ENCODE peak calls at places on chromosomes 1 and 21, in eight cellular contexts. S, F, J, U, I, E, H and Y are unnamed samples.
A peak's percentile ranks its signal among the peaks of the same experiment; 100 is the strongest.

GRCh38 chr1:168698453-168698852 is 30.6 kb downstream of the DPT start:
- DNase-seq in I (no peak), U (no peak), J (no peak), F (no peak), S (no peak), H (no peak), E (no peak), Y (no peak)

GRCh38 chr1:173043253-173043652 is 7.5 kb downstream of the TNFSF18 start:
- DNase-seq in U (no peak), J (no peak), S (no peak), E (no peak), H (no peak), I (no peak), F (no peak), Y (no peak)

GRCh38 chr1:244272471-244273261 is 179.0 kb downstream of the ADSS2 start:
- DNase-seq in J (peak; percentile 71), E (peak; percentile 88), U (peak; percentile 70), S (peak; percentile 57), F (peak; percentile 71), I (peak; percentile 79), H (peak; percentile 79), Y (peak; percentile 70)

GRCh38 chr21:26162081-26162480 is 8.5 kb downstream of the APP start:
- DNase-seq in H (no peak), J (no peak), U (no peak), I (no peak), F (no peak), E (no peak), S (no peak), Y (no peak)

GRCh38 chr1:234683127-234683855 is 73.3 kb upstream of the IRF2BP2 start:
- DNase-seq in S (no peak), H (no peak), F (no peak), I (no peak), E (no peak), J (no peak), U (peak; percentile 14), Y (no peak)

GRCh38 chr1:173508541-173508940 is 31.4 kb downstream of the PRDX6 start:
- DNase-seq in F (no peak), J (no peak), U (no peak), E (no peak), S (no peak), I (no peak), H (no peak), Y (no peak)

GRCh38 chr1:167472729-167473529 is 45.4 kb downstream of the CD247 start:
- DNase-seq in H (no peak), U (no peak), J (no peak), E (no peak), S (no peak), I (no peak), F (no peak), Y (no peak)

GRCh38 chr1:3066826-3067225 is 2.2 kb upstream of the PRDM16 start:
- DNase-seq in S (peak; percentile 13), J (no peak), E (no peak), I (peak; percentile 26), U (no peak), F (no peak), H (no peak), Y (no peak)

GRCh38 chr1:225911207-225912130 is 12.6 kb downstream of the PYCR2 start:
- DNase-seq in S (peak; percentile 69), U (peak; percentile 57), E (peak; percentile 61), I (peak; percentile 82), F (no peak), J (peak; percentile 54), H (peak; percentile 61), Y (peak; percentile 71)

GRCh38 chr1:221157026-221157761 is 278.0 kb downstream of the HLX start:
- DNase-seq in J (no peak), H (no peak), U (no peak), S (no peak), I (no peak), E (no peak), F (no peak), Y (no peak)

GRCh38 chr1:84724128-84724860 is 34.0 kb upstream of the SSX2IP start:
- DNase-seq in S (no peak), E (no peak), U (no peak), I (no peak), F (no peak), H (no peak), J (no peak), Y (no peak)

GRCh38 chr1:3471356-3472087 is 17.1 kb downstream of the ARHGEF16 start:
- DNase-seq in U (no peak), J (no peak), H (peak; percentile 74), E (peak; percentile 93), S (peak; percentile 62), F (no peak), I (no peak), Y (no peak)

GRCh38 chr1:79777481-79778219 is 771.1 kb upstream of the ADGRL4 start:
- DNase-seq in I (no peak), E (no peak), S (no peak), H (peak; percentile 3), U (no peak), J (no peak), F (no peak), Y (no peak)

GRCh38 chr1:226563666-226564065 is 15.1 kb downstream of the STUM start:
- DNase-seq in I (no peak), E (no peak), F (no peak), J (peak; percentile 38), H (no peak), S (no peak), U (no peak), Y (no peak)

GRCh38 chr1:150008699-150009098 is 1.8 kb downstream of the OTUD7B start:
- DNase-seq in J (no peak), U (no peak), S (no peak), H (no peak), F (no peak), I (no peak), E (no peak), Y (no peak)

GRCh38 chr1:160209041-160209655 is 4.0 kb downstream of the PEA15 start:
- DNase-seq in F (no peak), H (no peak), S (no peak), U (no peak), E (no peak), J (no peak), I (no peak), Y (no peak)

GRCh38 chr1:160209656-160210046 is 4.5 kb downstream of the PEA15 start:
- DNase-seq in S (peak; percentile 67), E (no peak), H (peak; percentile 78), U (no peak), I (no peak), J (no peak), F (no peak), Y (no peak)

GRCh38 chr1:160207751-160208150 is 2.6 kb downstream of the PEA15 start:
- DNase-seq in H (no peak), E (no peak), J (no peak), S (no peak), I (no peak), U (no peak), F (no peak), Y (no peak)

GRCh38 chr1:160207118-160207650 is 2.0 kb downstream of the PEA15 start:
- DNase-seq in I (no peak), E (no peak), F (no peak), U (no peak), S (no peak), J (no peak), H (no peak), Y (no peak)

GRCh38 chr1:160208179-160209040 is 3.2 kb downstream of the PEA15 start:
- DNase-seq in I (no peak), H (no peak), F (no peak), U (no peak), E (no peak), S (peak; percentile 25), J (no peak), Y (no peak)
- H3K4me3 ChIP-seq in I (no peak overlapping the region), H (no peak overlapping the region), F (no peak overlapping the region), U (no peak overlapping the region), E (no peak overlapping the region), S (peak overlapping the region; percentile 95), J (no peak overlapping the region), Y (no peak overlapping the region)

GRCh38 chr1:41891403-41891896 is 27.3 kb downstream of the HIVEP3 start:
- DNase-seq in J (no peak), H (no peak), E (peak; percentile 63), U (no peak), S (no peak), F (no peak), I (no peak), Y (peak; percentile 36)

GRCh38 chr1:41889506-41890414 is 29.0 kb downstream of the HIVEP3 start:
- DNase-seq in F (no peak), H (no peak), J (no peak), E (no peak), S (no peak), I (no peak), U (no peak), Y (no peak)

GRCh38 chr1:41888756-41889155 is 30.0 kb downstream of the HIVEP3 start:
- DNase-seq in S (no peak), J (no peak), I (no peak), H (no peak), U (no peak), F (no peak), E (no peak), Y (no peak)

GRCh38 chr1:41892211-41892840 is 26.4 kb downstream of the HIVEP3 start:
- DNase-seq in U (no peak), S (no peak), F (no peak), J (no peak), H (no peak), E (no peak), I (no peak), Y (no peak)

GRCh38 chr1:41890841-41891311 is 27.8 kb downstream of the HIVEP3 start:
- DNase-seq in E (no peak), J (no peak), H (peak; percentile 19), F (no peak), U (no peak), I (no peak), S (peak; percentile 48), Y (no peak)
- H3K4me3 ChIP-seq in E (no peak overlapping the region), J (no peak overlapping the region), H (no peak overlapping the region), F (no peak overlapping the region), U (no peak overlapping the region), I (peak overlapping the region; percentile 25), S (peak overlapping the region; percentile 56), Y (no peak overlapping the region)

DNA sequence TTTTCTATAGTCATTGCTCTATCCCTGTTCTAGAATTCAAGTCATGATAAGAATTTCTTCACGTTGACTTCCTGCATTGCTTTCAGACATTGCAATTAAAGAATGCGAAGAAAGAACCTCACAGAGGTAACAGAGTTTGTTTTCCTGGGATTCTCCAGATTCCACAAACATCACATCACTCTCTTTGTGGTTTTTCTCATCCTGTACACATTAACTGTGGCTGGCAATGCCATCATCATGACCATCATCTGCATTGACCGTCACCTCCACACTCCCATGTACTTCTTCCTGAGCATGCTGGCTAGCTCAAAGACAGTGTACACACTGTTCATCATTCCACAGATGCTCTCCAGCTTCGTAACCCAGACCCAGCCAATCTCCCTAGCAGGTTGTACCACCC is 10.6 kb downstream of the APCS start:
- DNase-seq in S (no peak), E (peak; percentile 97), H (no peak), F (peak; percentile 20), I (no peak), U (no peak), J (peak; percentile 26), Y (no peak)
- H3K4me3 ChIP-seq in S (no peak overlapping the region), E (no peak overlapping the region), H (no peak overlapping the region), F (no peak overlapping the region), I (no peak overlapping the region), U (no peak overlapping the region), J (no peak overlapping the region), Y (no peak overlapping the region)

DNA sequence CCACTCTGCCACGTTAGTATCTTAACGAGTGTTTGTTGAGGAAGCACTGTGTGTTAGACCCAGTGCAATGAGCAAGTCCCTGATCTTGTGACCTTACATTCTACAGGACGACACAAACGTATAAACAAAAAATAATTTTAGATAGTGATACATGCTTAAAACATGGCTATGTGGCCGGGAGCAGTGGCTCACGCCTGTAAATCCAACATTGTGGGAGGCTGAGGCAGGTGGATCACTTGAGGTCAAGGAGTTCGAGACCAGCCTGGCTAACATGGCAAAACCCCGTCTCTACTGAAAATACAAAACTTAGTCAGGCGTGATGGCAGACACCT is 19.6 kb downstream of the MTX1 start:
- DNase-seq in F (no peak), H (no peak), U (no peak), S (no peak), E (no peak), I (no peak), J (no peak), Y (no peak)
- H3K4me3 ChIP-seq in F (peak overlapping the region; percentile 26), H (peak overlapping the region; percentile 15), U (peak overlapping the region; percentile 47), S (peak overlapping the region; percentile 80), E (peak overlapping the region; percentile 47), I (peak overlapping the region; percentile 24), J (peak overlapping the region; percentile 70), Y (peak overlapping the region; percentile 67)